ENCODE peak calls at places on chromosomes 5 and 9, in four cellular contexts. Z is K562, Y is WTC11, T is GM12878. W is an unnamed sample.
A peak's percentile ranks its signal among the peaks of the same experiment; 100 is the strongest.

GRCh38 chr5:39526914-39527477 is 102.2 kb upstream of the DAB2 start:
- DNase-seq in Z (no peak), Y (no peak), T (no peak), W (peak; percentile 85)

GRCh38 chr9:16133556-16134227 is 580.8 kb downstream of the CCDC171 start:
- DNase-seq in Z (peak; percentile 52), Y (peak; percentile 57), T (no peak), W (peak; percentile 63)

GRCh38 chr9:98482248-98482647 is 226.5 kb downstream of the GABBR2 start:
- DNase-seq in Z (no peak), Y (no peak), T (no peak), W (no peak)

GRCh38 chr9:91421987-91422765 is 1.5 kb downstream of the NFIL3 start:
- DNase-seq in Z (peak; percentile 26), Y (no peak), T (no peak), W (peak; percentile 40)

GRCh38 chr9:126860077-126860756 is at the start of gene ZBTB34:
- DNase-seq in Z (peak; percentile 75), Y (peak; percentile 83), T (no peak), W (peak; percentile 35)

GRCh38 chr5:4188704-4189103 is 593.1 kb downstream of the IRX1 start:
- DNase-seq in Z (no peak), Y (no peak), T (no peak), W (no peak)

GRCh38 chr9:104863180-104863883 is 64.6 kb downstream of the ABCA1 start:
- DNase-seq in Z (peak; percentile 70), Y (peak; percentile 54), T (peak; percentile 7), W (peak; percentile 59)

GRCh38 chr9:108855529-108855886 is 278 bp downstream of the ACTL7B start:
- DNase-seq in Z (no peak), Y (no peak), T (no peak), W (no peak)

GRCh38 chr5:36575367-36575781 is 31.0 kb upstream of the SLC1A3 start:
- DNase-seq in Z (no peak), Y (no peak), T (no peak), W (no peak)

GRCh38 chr5:153974131-153974812 is 64.4 kb downstream of the FAM114A2 start:
- DNase-seq in Z (peak; percentile 60), Y (peak; percentile 20), T (no peak), W (peak; percentile 25)

GRCh38 chr9:93684806-93685553 is 108.6 kb downstream of the PHF2 start:
- DNase-seq in Z (peak; percentile 27), Y (peak; percentile 36), T (no peak), W (no peak)

GRCh38 chr5:138054863-138055558 is 22.1 kb upstream of the FAM13B start:
- DNase-seq in Z (peak; percentile 45), Y (no peak), T (no peak), W (peak; percentile 22)

GRCh38 chr5:38755171-38755570 is 90.6 kb upstream of the OSMR start:
- DNase-seq in Z (no peak), Y (no peak), T (no peak), W (no peak)

GRCh38 chr5:151002250-151002649 is 18.1 kb upstream of the GPX3 start:
- DNase-seq in Z (peak; percentile 61), Y (no peak), T (no peak), W (peak; percentile 58)

GRCh38 chr5:13307480-13307879 is 637.0 kb downstream of the DNAH5 start:
- DNase-seq in Z (no peak), Y (no peak), T (no peak), W (no peak)
- TF ChIP-seq NR2C2 in Z (no peak), Y (no peak), T (no peak), W (no peak)

GRCh38 chr5:149358294-149358651 is 427 bp downstream of the PCYOX1L start:
- DNase-seq in Z (peak; percentile 49), Y (no peak), T (no peak), W (no peak)
- TF ChIP-seq NR2C2 in Z (no peak), Y (no peak), T (no peak), W (no peak)

GRCh38 chr5:125059255-125060050 is 313.0 kb upstream of the ZNF608 start:
- DNase-seq in Z (no peak), Y (no peak), T (no peak), W (no peak)
- TF ChIP-seq NR2C2 in Z (no peak), Y (no peak), T (no peak), W (no peak)

GRCh38 chr5:32585446-32586250 is at the start of gene SUB1:
- DNase-seq in Z (peak; percentile 99), Y (peak; percentile 95), T (peak; percentile 62), W (peak; percentile 87)

GRCh38 chr5:32587067-32587551 is 1.8 kb downstream of the SUB1 start:
- DNase-seq in Z (no peak), Y (no peak), T (no peak), W (no peak)

GRCh38 chr5:32585122-32585445 is 273 bp upstream of the SUB1 start:
- DNase-seq in Z (no peak), Y (no peak), T (no peak), W (no peak)

GRCh38 chr5:32584651-32585050 is 706 bp upstream of the SUB1 start:
- DNase-seq in Z (no peak), Y (no peak), T (no peak), W (no peak)

DNA sequence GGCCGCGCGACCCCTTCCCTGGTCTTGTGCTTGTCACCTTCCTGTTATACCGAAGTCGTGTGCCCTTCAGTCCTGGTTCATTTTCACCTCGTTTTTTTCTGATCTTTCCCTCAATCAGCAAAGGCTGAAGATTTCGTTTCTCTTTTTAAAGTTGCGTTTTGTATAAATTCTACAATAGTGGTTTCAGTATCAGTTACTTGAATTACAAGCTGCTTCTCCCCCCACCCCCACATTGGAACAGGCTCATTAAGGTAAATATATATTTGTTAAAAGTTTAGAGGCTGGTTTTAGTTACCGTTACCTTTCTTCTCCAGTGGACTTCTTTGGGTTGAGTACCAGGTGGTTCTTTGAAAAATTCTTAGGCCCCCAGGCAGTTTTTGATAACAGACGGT is 890 bp downstream of the SUB1 start:
- DNase-seq in Z (no peak), Y (no peak), T (peak; percentile 64), W (no peak)
- TF ChIP-seq NR2C2 in Z (no peak), Y (no peak), T (no peak), W (no peak)

DNA sequence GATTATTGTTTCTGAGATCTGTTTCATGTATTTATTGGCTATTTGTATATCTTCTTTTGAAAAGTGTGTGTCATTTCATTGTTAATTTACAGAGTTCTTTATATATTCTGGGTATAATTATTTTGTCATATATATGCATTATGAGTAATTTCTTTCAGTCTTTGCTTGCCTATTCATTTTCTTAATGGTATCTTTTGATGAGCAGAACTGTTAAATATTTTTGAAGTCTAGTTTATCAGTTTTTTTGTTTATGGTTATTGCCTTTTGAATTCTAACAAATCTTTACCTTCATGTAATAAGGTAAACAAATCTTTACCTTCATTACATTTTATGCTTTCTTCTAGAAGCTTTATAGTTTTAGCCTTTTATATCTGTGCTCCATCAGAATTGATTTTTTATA is 66.4 kb downstream of the CSNK1G3 start:
- DNase-seq in Z (no peak), Y (no peak), T (no peak), W (no peak)
- TF ChIP-seq NR2C2 in Z (no peak), Y (no peak), T (no peak), W (no peak)

DNA sequence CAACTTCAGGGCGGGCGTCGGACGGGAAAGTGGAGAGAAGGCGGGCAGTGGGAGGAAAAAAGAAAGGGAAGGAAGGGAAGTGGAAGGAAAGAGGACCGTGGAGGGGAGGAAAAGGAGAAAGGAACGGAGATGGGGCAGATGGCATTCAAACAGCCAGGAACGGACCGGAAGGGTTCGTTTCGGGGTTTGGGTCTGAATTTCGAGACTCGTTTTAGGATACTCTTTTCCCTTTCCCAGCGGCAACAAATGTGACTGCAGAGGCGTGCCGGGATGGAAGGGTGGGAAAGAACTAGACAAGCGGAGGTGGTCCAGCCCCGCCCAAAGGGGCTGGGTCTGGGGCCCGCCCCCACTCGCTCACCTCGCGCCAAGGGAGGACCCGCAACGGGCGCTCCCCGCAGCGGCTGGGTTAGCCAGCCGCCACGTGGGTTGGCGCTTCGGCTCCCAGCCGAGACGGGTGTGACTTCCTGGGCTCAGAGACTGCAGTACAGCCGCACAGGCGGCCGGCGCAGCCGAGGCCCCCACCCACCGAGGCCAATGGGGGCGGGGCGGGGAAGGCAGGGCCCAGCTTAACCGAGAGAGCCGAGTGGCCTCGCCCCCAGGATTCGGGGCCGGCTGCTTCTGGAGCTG is 2.7 kb downstream of the VCAN start:
- DNase-seq in Z (peak; percentile 80), Y (peak; percentile 89), T (no peak), W (peak; percentile 30)
- TF ChIP-seq NR2C2 in Z (no peak), Y (no peak), T (no peak), W (no peak)

GRCh38 chr5:134139377-134139851 is 24.9 kb downstream of the TCF7 start:
- DNase-seq in Z (no peak), Y (no peak), T (no peak), W (no peak)
- TF ChIP-seq NR2C2 in Z (no peak), Y (no peak), T (no peak), W (no peak)

W was measured in HepG2.